ENCODE peak calls at places on chromosome 7, in five cellular contexts. One of them, this sample, is unnamed.

GRCh38 chr7:85600425-85600824 is 413.6 kb upstream of the SEMA3D start:
- DNase-seq in HEK293T: no peak
- DNase-seq in activated CD8-positive, alpha-beta memory T cell treated with anti-CD3 and anti-CD28 coated beads, Interleukin-2, amount 50 U/mL, for 4 hours: no peak
- DNase-seq in RPMI7951: peak; percentile 13
- DNase-seq in fibroblast of pulmonary artery: no peak
- DNase-seq in this sample: no peak

GRCh38 chr7:131745645-131746248 is 189.3 kb upstream of the PODXL start:
- DNase-seq in HEK293T: peak; percentile 49
- DNase-seq in activated CD8-positive, alpha-beta memory T cell treated with anti-CD3 and anti-CD28 coated beads, Interleukin-2, amount 50 U/mL, for 4 hours: no peak
- DNase-seq in RPMI7951: peak; percentile 54
- DNase-seq in fibroblast of pulmonary artery: peak; percentile 59
- DNase-seq in this sample: peak; percentile 64

GRCh38 chr7:35025391-35025870 is 11.9 kb downstream of the DPY19L1 start:
- DNase-seq in HEK293T: no peak
- DNase-seq in activated CD8-positive, alpha-beta memory T cell treated with anti-CD3 and anti-CD28 coated beads, Interleukin-2, amount 50 U/mL, for 4 hours: no peak
- DNase-seq in RPMI7951: no peak
- DNase-seq in fibroblast of pulmonary artery: no peak
- DNase-seq in this sample: no peak

GRCh38 chr7:142436601-142437000 is 178.7 kb upstream of the PRSS58 start:
- DNase-seq in HEK293T: peak; percentile 56
- DNase-seq in activated CD8-positive, alpha-beta memory T cell treated with anti-CD3 and anti-CD28 coated beads, Interleukin-2, amount 50 U/mL, for 4 hours: no peak
- DNase-seq in RPMI7951: peak; percentile 68
- DNase-seq in fibroblast of pulmonary artery: peak; percentile 10
- DNase-seq in this sample: peak; percentile 66

GRCh38 chr7:13321321-13321720 is 633.9 kb downstream of the ARL4A start:
- DNase-seq in HEK293T: no peak
- DNase-seq in activated CD8-positive, alpha-beta memory T cell treated with anti-CD3 and anti-CD28 coated beads, Interleukin-2, amount 50 U/mL, for 4 hours: no peak
- DNase-seq in RPMI7951: no peak
- DNase-seq in fibroblast of pulmonary artery: no peak
- DNase-seq in this sample: no peak

GRCh38 chr7:98834949-98835348 is 34.9 kb downstream of the TMEM130 start:
- DNase-seq in HEK293T: no peak
- DNase-seq in activated CD8-positive, alpha-beta memory T cell treated with anti-CD3 and anti-CD28 coated beads, Interleukin-2, amount 50 U/mL, for 4 hours: no peak
- DNase-seq in RPMI7951: no peak
- DNase-seq in fibroblast of pulmonary artery: no peak
- DNase-seq in this sample: no peak

GRCh38 chr7:142632291-142633134 is 116.8 kb upstream of the PRSS1 start:
- DNase-seq in HEK293T: peak; percentile 86
- DNase-seq in activated CD8-positive, alpha-beta memory T cell treated with anti-CD3 and anti-CD28 coated beads, Interleukin-2, amount 50 U/mL, for 4 hours: peak; percentile 54
- DNase-seq in RPMI7951: peak; percentile 75
- DNase-seq in fibroblast of pulmonary artery: peak; percentile 72
- DNase-seq in this sample: peak; percentile 82

GRCh38 chr7:50793115-50793946 is 10.6 kb upstream of the GRB10 start:
- DNase-seq in HEK293T: peak; percentile 68
- DNase-seq in activated CD8-positive, alpha-beta memory T cell treated with anti-CD3 and anti-CD28 coated beads, Interleukin-2, amount 50 U/mL, for 4 hours: peak; percentile 38
- DNase-seq in RPMI7951: peak; percentile 81
- DNase-seq in fibroblast of pulmonary artery: peak; percentile 64
- DNase-seq in this sample: peak; percentile 76

GRCh38 chr7:158391541-158391940 is 196.1 kb downstream of the PTPRN2 start:
- DNase-seq in HEK293T: no peak
- DNase-seq in activated CD8-positive, alpha-beta memory T cell treated with anti-CD3 and anti-CD28 coated beads, Interleukin-2, amount 50 U/mL, for 4 hours: no peak
- DNase-seq in RPMI7951: no peak
- DNase-seq in fibroblast of pulmonary artery: no peak
- DNase-seq in this sample: no peak

GRCh38 chr7:42445691-42446090 is 208.7 kb upstream of the GLI3 start:
- DNase-seq in HEK293T: no peak
- DNase-seq in activated CD8-positive, alpha-beta memory T cell treated with anti-CD3 and anti-CD28 coated beads, Interleukin-2, amount 50 U/mL, for 4 hours: no peak
- DNase-seq in RPMI7951: no peak
- DNase-seq in fibroblast of pulmonary artery: peak; percentile 35
- DNase-seq in this sample: no peak

GRCh38 chr7:130141161-130141857 is 63.9 kb downstream of the TMEM209 start:
- DNase-seq in HEK293T: no peak
- DNase-seq in activated CD8-positive, alpha-beta memory T cell treated with anti-CD3 and anti-CD28 coated beads, Interleukin-2, amount 50 U/mL, for 4 hours: peak; percentile 37
- DNase-seq in RPMI7951: no peak
- DNase-seq in fibroblast of pulmonary artery: peak; percentile 82
- DNase-seq in this sample: peak; percentile 57

GRCh38 chr7:6164491-6164890 is 107.9 kb downstream of the CYTH3 start:
- DNase-seq in HEK293T: peak; percentile 30
- DNase-seq in activated CD8-positive, alpha-beta memory T cell treated with anti-CD3 and anti-CD28 coated beads, Interleukin-2, amount 50 U/mL, for 4 hours: no peak
- DNase-seq in RPMI7951: no peak
- DNase-seq in fibroblast of pulmonary artery: no peak
- DNase-seq in this sample: peak; percentile 23

GRCh38 chr7:135197343-135197742 is 14.0 kb downstream of the WDR91 start:
- DNase-seq in HEK293T: no peak
- DNase-seq in activated CD8-positive, alpha-beta memory T cell treated with anti-CD3 and anti-CD28 coated beads, Interleukin-2, amount 50 U/mL, for 4 hours: no peak
- DNase-seq in RPMI7951: no peak
- DNase-seq in fibroblast of pulmonary artery: no peak
- DNase-seq in this sample: no peak

GRCh38 chr7:45000096-45001032 is at the start of gene CCM2:
- DNase-seq in HEK293T: peak; percentile 44
- DNase-seq in activated CD8-positive, alpha-beta memory T cell treated with anti-CD3 and anti-CD28 coated beads, Interleukin-2, amount 50 U/mL, for 4 hours: no peak
- DNase-seq in RPMI7951: peak; percentile 66
- DNase-seq in fibroblast of pulmonary artery: peak; percentile 51
- DNase-seq in this sample: peak; percentile 59

This sample was measured in dermis blood vessel endothelial cell.